ENCODE peak calls at places on chromosomes 11 and 22, in six cellular contexts. L is coronary artery; C is AG09309; F is naive thymus-derived CD4-positive, alpha-beta T cell; O is GM12878; K is fibroblast of pulmonary artery. J is an unnamed sample.

GRCh38 chr11:128859563-128860441 is 7.3 kb downstream of the KCNJ1 start:
- DNase-seq in C (no peak), K (peak; percentile 73), L (no peak), O (no peak), F (peak; percentile 83), J (peak; percentile 81)

GRCh38 chr22:22799561-22799960 is 88.1 kb upstream of the IGLL5 start:
- DNase-seq in L (no peak), O (no peak), C (no peak), K (no peak), F (no peak), J (no peak)

GRCh38 chr11:72574046-72574445 is 100.2 kb downstream of the PDE2A start:
- DNase-seq in K (no peak), C (no peak), L (peak; percentile 53), O (no peak), F (no peak), J (no peak)

GRCh38 chr11:79431535-79431934 is 9.3 kb downstream of the TENM4 start:
- DNase-seq in F (no peak), L (no peak), C (no peak), K (no peak), O (no peak), J (no peak)

GRCh38 chr22:21000987-21001600 is 824 bp downstream of the THAP7 start:
- DNase-seq in O (no peak), K (no peak), F (no peak), L (no peak), C (no peak), J (no peak)

GRCh38 chr11:129490004-129490403 is 114.4 kb downstream of the BARX2 start:
- DNase-seq in K (no peak), O (no peak), F (no peak), L (no peak), C (no peak), J (no peak)

GRCh38 chr11:69516526-69516925 is 35.1 kb downstream of the LINC01488 start:
- DNase-seq in O (no peak), K (no peak), C (no peak), F (no peak), L (no peak), J (no peak)

GRCh38 chr22:18104566-18104965 is 6.0 kb upstream of the TUBA8 start:
- DNase-seq in L (no peak), C (no peak), K (peak; percentile 49), O (no peak), F (no peak), J (no peak)

GRCh38 chr11:96021901-96022650 is 98.2 kb upstream of the MTMR2 start:
- DNase-seq in F (no peak), L (no peak), K (no peak), C (no peak), O (no peak), J (no peak)

GRCh38 chr11:41189711-41190477 is 269.6 kb downstream of the LRRC4C start:
- DNase-seq in L (no peak), K (no peak), C (no peak), F (no peak), O (no peak), J (no peak)

GRCh38 chr11:69153661-69154060 is 2.1 kb upstream of the SMIM38 start:
- DNase-seq in C (no peak), O (no peak), K (no peak), F (no peak), L (no peak), J (no peak)

DNA sequence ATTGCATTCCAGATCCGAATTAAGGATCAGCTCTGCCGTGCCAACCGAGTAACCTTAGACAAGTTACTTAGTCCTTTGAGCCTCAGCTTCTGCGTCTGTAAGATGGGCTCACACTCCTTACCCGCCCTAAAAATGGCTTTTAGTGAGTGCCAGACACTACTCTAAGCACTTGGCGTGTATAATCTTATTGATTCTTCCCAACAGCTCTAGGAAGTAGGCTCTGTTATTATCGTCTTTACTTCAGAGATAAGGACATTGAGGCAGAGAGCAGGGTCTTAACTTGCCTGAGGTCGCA is 21.7 kb upstream of the ROBO3 start:
- DNase-seq in O (no peak), F (no peak), K (no peak), L (no peak), C (no peak), J (no peak)
- H3K4me3 ChIP-seq in O (no peak overlapping the region), F (no peak overlapping the region), K (no peak overlapping the region), L (no peak overlapping the region), C (no peak overlapping the region), J (no peak overlapping the region)

DNA sequence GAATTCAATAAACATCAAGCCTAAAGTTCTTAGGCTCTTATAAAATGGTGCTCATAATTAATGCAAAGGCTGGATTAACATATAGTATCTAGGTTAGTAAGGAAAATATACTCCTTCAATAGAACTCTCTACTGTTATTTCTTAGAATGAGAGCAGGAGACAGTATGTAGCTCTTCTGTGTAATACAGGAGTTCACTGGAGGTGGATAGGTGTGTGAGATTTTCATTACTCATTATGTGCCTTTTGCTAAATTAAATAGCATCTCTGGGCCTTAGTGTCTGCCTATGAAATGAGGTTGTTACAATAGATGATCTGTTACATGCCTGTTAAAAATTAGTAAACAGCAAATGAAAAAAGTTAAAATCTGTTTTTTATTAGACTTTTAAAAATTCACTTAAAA is 20.6 kb downstream of the EED start:
- DNase-seq in C (no peak), K (no peak), O (no peak), F (no peak), L (no peak), J (no peak)
- H3K4me3 ChIP-seq in C (no peak overlapping the region), K (no peak overlapping the region), O (no peak overlapping the region), F (no peak overlapping the region), L (no peak overlapping the region), J (no peak overlapping the region)

GRCh38 chr11:64341851-64342791 is 2.1 kb downstream of the CCDC88B start:
- DNase-seq in K (peak; percentile 87), C (no peak), L (peak; percentile 91), O (no peak), F (peak; percentile 96), J (peak; percentile 91)

GRCh38 chr11:64341429-64341828 is 1.4 kb downstream of the CCDC88B start:
- DNase-seq in K (no peak), F (no peak), O (no peak), C (no peak), L (peak; percentile 68), J (no peak)

GRCh38 chr11:64339754-64340408 is at the start of gene CCDC88B:
- DNase-seq in F (peak; percentile 78), L (peak; percentile 75), C (no peak), O (no peak), K (no peak), J (peak; percentile 83)

GRCh38 chr11:64339319-64339718 is 685 bp upstream of the CCDC88B start:
- DNase-seq in C (no peak), K (no peak), O (no peak), L (no peak), F (no peak), J (no peak)

GRCh38 chr11:64340671-64341335 is 799 bp downstream of the CCDC88B start:
- DNase-seq in F (peak; percentile 88), L (peak; percentile 71), K (no peak), C (no peak), O (no peak), J (peak; percentile 81)
- H3K4me3 ChIP-seq in F (peak overlapping the region; percentile 73), L (peak overlapping the region; percentile 59), K (no peak overlapping the region), C (no peak overlapping the region), O (peak overlapping the region; percentile 90), J (peak overlapping the region; percentile 90)

DNA sequence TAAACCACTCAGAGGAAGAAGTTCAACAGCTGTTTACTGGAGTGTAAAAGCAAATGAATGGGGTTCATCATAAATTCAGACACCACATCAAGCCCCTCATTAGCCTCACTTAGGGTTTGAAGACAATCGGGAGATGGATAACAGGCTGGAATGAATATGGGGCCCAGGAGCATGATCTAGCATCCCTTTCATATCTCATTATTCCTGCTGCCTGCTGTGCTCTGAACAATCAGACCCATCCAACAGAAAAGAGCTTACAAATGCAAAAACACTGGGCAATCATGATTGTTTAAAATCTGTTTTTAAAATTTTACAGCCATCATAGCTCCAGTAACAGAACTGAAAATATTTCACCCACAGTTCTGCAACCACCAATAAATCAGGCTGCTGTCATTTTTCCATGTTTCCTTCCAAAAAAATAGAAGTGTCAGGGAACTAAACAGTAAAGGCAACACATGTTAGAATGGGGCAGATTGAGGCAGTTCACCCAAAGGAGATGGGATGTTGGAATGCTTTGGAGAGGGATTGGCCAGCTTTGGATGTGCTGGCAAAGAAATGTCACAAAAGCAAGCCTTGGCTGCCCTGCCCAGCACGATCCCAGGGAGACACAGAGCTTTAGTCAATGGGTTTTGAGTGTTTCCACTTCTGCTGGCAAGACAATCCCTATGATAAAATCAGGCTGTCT is 47.8 kb upstream of the BMAL1 start:
- DNase-seq in L (no peak), F (no peak), K (no peak), C (no peak), O (no peak), J (no peak)
- H3K4me3 ChIP-seq in L (no peak overlapping the region), F (no peak overlapping the region), K (no peak overlapping the region), C (no peak overlapping the region), O (no peak overlapping the region), J (no peak overlapping the region)

GRCh38 chr22:36333632-36334031 is 54.1 kb downstream of the MYH9 start:
- DNase-seq in C (no peak), L (no peak), F (no peak), O (no peak), K (no peak), J (no peak)
- H3K4me3 ChIP-seq in C (no peak overlapping the region), L (no peak overlapping the region), F (peak overlapping the region; percentile 57), O (no peak overlapping the region), K (no peak overlapping the region), J (no peak overlapping the region)

DNA sequence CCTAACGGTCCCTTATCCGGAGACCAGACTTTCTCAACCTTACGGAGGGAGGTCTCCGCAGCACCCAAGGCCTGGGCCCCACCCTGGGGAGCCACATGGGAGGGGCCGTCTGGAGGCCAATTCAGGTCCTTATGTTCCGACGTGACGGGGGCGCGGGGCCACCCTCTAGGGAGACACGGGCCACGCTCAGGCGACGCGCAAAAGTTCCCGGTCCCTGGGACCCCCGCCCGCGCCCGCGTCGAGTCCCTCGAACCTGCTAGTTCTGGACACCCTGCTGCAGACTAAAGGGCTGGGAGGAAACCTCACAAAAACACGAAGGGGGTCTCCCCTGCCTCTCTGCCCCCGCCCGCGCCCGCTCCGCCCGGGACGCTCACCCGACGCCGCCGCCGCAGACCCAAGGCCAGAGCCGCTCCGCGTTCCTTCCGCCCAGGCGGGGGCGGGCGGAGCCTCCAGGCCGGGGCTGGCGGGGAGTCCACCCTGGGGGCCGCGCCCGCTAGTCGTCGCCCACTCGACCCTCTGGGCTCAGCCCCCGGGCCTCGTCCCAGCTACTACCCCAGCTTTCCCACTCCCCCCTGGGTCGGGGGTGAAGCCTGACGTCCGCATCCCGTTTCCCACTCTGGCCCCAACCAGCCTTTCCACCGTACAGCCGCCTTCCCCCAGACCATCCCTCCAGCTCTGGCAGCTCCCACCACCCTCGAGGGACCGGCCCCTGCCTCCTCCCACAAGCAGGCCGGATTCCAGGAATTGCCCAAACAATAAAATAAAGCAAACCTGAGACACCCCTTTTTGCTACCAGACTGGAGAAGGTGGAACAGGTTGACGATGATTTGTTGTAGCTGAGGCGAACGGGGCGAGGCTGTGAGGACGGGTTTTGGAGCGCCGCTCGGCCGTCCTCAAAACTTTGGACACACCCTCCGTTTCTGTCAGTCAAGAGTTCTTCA is 2.7 kb downstream of the RNH1 start:
- DNase-seq in L (peak; percentile 78), C (no peak), F (peak; percentile 47), K (peak; percentile 69), O (no peak), J (no peak)
- H3K4me3 ChIP-seq in L (peak overlapping the region; percentile 97), C (peak overlapping the region; percentile 76), F (no peak overlapping the region), K (peak overlapping the region; percentile 94), O (peak overlapping the region; percentile 89), J (peak overlapping the region; percentile 50)

J was measured in GM06990.